ENCODE peak calls at places on chromosomes 16 and 17, in ten cellular contexts. One of them, this sample, is unnamed.

GRCh38 chr17:30333503-30334240 is at the start of gene TMIGD1:
- DNase-seq in fibroblast of lung: no peak
- DNase-seq in stomach: no peak
- DNase-seq in head of caudate nucleus: no peak
- DNase-seq in kidney: no peak
- DNase-seq in HuH-7.5: no peak
- DNase-seq in NCI-H510A: no peak
- DNase-seq in fibroblast of pulmonary artery: no peak
- DNase-seq in activated T-helper 1 cell treated with Interleukin-2 at 50 U/mL for 16 hours: no peak
- DNase-seq in right cardiac atrium: no peak
- DNase-seq in this sample: no peak

GRCh38 chr17:40561871-40562611 is 3.2 kb downstream of the CCR7 start:
- DNase-seq in fibroblast of pulmonary artery: no peak
- DNase-seq in fibroblast of lung: no peak
- DNase-seq in activated T-helper 1 cell treated with Interleukin-2 at 50 U/mL for 16 hours: no peak
- DNase-seq in stomach: peak; percentile 19
- DNase-seq in kidney: peak; percentile 46
- DNase-seq in NCI-H510A: no peak
- DNase-seq in HuH-7.5: no peak
- DNase-seq in head of caudate nucleus: no peak
- DNase-seq in right cardiac atrium: no peak
- DNase-seq in this sample: no peak

GRCh38 chr17:7132511-7133094 is 18.0 kb upstream of the ASGR2 start:
- DNase-seq in activated T-helper 1 cell treated with Interleukin-2 at 50 U/mL for 16 hours: peak; percentile 23
- DNase-seq in HuH-7.5: no peak
- DNase-seq in head of caudate nucleus: no peak
- DNase-seq in NCI-H510A: no peak
- DNase-seq in fibroblast of lung: no peak
- DNase-seq in stomach: no peak
- DNase-seq in fibroblast of pulmonary artery: peak; percentile 58
- DNase-seq in kidney: no peak
- DNase-seq in right cardiac atrium: no peak
- DNase-seq in this sample: no peak

GRCh38 chr16:85112364-85112763 is at the start of gene CIBAR2:
- DNase-seq in fibroblast of pulmonary artery: no peak
- DNase-seq in fibroblast of lung: no peak
- DNase-seq in head of caudate nucleus: no peak
- DNase-seq in NCI-H510A: peak; percentile 61
- DNase-seq in stomach: no peak
- DNase-seq in kidney: peak; percentile 63
- DNase-seq in right cardiac atrium: peak; percentile 41
- DNase-seq in HuH-7.5: no peak
- DNase-seq in activated T-helper 1 cell treated with Interleukin-2 at 50 U/mL for 16 hours: no peak
- DNase-seq in this sample: no peak

GRCh38 chr17:68794636-68795503 is 160.3 kb downstream of the ABCA8 start:
- DNase-seq in HuH-7.5: no peak
- DNase-seq in activated T-helper 1 cell treated with Interleukin-2 at 50 U/mL for 16 hours: no peak
- DNase-seq in NCI-H510A: no peak
- DNase-seq in head of caudate nucleus: peak; percentile 78
- DNase-seq in right cardiac atrium: peak; percentile 86
- DNase-seq in stomach: no peak
- DNase-seq in kidney: no peak
- DNase-seq in fibroblast of lung: peak; percentile 24
- DNase-seq in fibroblast of pulmonary artery: peak; percentile 86
- DNase-seq in this sample: peak; percentile 98

GRCh38 chr16:57703416-57704010 is 8.9 kb downstream of the DRC7 start:
- DNase-seq in right cardiac atrium: no peak
- DNase-seq in NCI-H510A: no peak
- DNase-seq in head of caudate nucleus: no peak
- DNase-seq in stomach: no peak
- DNase-seq in HuH-7.5: peak; percentile 57
- DNase-seq in fibroblast of lung: no peak
- DNase-seq in activated T-helper 1 cell treated with Interleukin-2 at 50 U/mL for 16 hours: no peak
- DNase-seq in fibroblast of pulmonary artery: no peak
- DNase-seq in kidney: no peak
- DNase-seq in this sample: no peak

GRCh38 chr17:42702446-42702845 is 20.1 kb downstream of the CNTNAP1 start:
- DNase-seq in stomach: no peak
- DNase-seq in fibroblast of lung: no peak
- DNase-seq in HuH-7.5: no peak
- DNase-seq in kidney: no peak
- DNase-seq in head of caudate nucleus: no peak
- DNase-seq in activated T-helper 1 cell treated with Interleukin-2 at 50 U/mL for 16 hours: no peak
- DNase-seq in NCI-H510A: no peak
- DNase-seq in right cardiac atrium: no peak
- DNase-seq in fibroblast of pulmonary artery: no peak
- DNase-seq in this sample: no peak

GRCh38 chr17:49901460-49902331 is 53.8 kb upstream of the TAC4 start:
- DNase-seq in kidney: no peak
- DNase-seq in head of caudate nucleus: no peak
- DNase-seq in NCI-H510A: no peak
- DNase-seq in fibroblast of pulmonary artery: no peak
- DNase-seq in HuH-7.5: no peak
- DNase-seq in activated T-helper 1 cell treated with Interleukin-2 at 50 U/mL for 16 hours: no peak
- DNase-seq in right cardiac atrium: no peak
- DNase-seq in stomach: no peak
- DNase-seq in fibroblast of lung: no peak
- DNase-seq in this sample: no peak

GRCh38 chr16:86195863-86196630 is 297.1 kb downstream of the IRF8 start:
- DNase-seq in NCI-H510A: no peak
- DNase-seq in fibroblast of pulmonary artery: no peak
- DNase-seq in stomach: no peak
- DNase-seq in right cardiac atrium: no peak
- DNase-seq in kidney: no peak
- DNase-seq in HuH-7.5: no peak
- DNase-seq in head of caudate nucleus: no peak
- DNase-seq in fibroblast of lung: no peak
- DNase-seq in activated T-helper 1 cell treated with Interleukin-2 at 50 U/mL for 16 hours: no peak
- DNase-seq in this sample: no peak

GRCh38 chr17:39591958-39592954 is 15.5 kb downstream of the NEUROD2 start:
- DNase-seq in HuH-7.5: peak; percentile 59
- DNase-seq in fibroblast of pulmonary artery: peak; percentile 61
- DNase-seq in head of caudate nucleus: no peak
- DNase-seq in right cardiac atrium: no peak
- DNase-seq in fibroblast of lung: peak; percentile 30
- DNase-seq in stomach: peak; percentile 44
- DNase-seq in activated T-helper 1 cell treated with Interleukin-2 at 50 U/mL for 16 hours: no peak
- DNase-seq in NCI-H510A: peak; percentile 64
- DNase-seq in kidney: peak; percentile 77
- DNase-seq in this sample: no peak